ENCODE peak calls at places on chromosomes 5 and 9, in four cellular contexts. S is posterior cingulate gyrus, I is AG10803, D is Caki2. J is an unnamed sample.

GRCh38 chr5:1005904-1006655 is 2.5 kb upstream of the NKD2 start:
- DNase-seq in S (peak), I (no peak), D (no peak), J (no peak)

GRCh38 chr5:181217805-181218065 is 5.3 kb upstream of the TRIM41 start:
- DNase-seq in S (no peak), I (no peak), D (no peak), J (no peak)

GRCh38 chr5:3226171-3226570 is 369.5 kb upstream of the IRX1 start:
- DNase-seq in S (no peak), I (no peak), D (no peak), J (no peak)

GRCh38 chr9:128903871-128904371 is 16.9 kb upstream of the PHYHD1 start:
- DNase-seq in S (no peak), I (no peak), D (no peak), J (no peak)

GRCh38 chr9:137064027-137064879 is 6.1 kb downstream of the SAPCD2 start:
- DNase-seq in S (peak), I (peak), D (peak), J (peak)

GRCh38 chr5:15554542-15554941 is 54.6 kb downstream of the FBXL7 start:
- DNase-seq in S (no peak), I (no peak), D (no peak), J (no peak)

GRCh38 chr9:137139468-137140150 is 655 bp downstream of the GRIN1 start:
- DNase-seq in S (no peak), I (no peak), D (no peak), J (peak)

GRCh38 chr9:89096807-89097206 is 81.8 kb downstream of the SHC3 start:
- DNase-seq in S (no peak), I (no peak), D (no peak), J (no peak)

GRCh38 chr5:94375801-94376200 is 242.6 kb downstream of the KIAA0825 start:
- DNase-seq in S (no peak), I (no peak), D (no peak), J (no peak)

GRCh38 chr5:39691993-39692392 is 267.2 kb upstream of the DAB2 start:
- DNase-seq in S (no peak), I (no peak), D (no peak), J (no peak)

GRCh38 chr5:81233080-81233634 is at the start of gene CKMT2:
- DNase-seq in S (peak), I (peak), D (no peak), J (peak)

J was measured in D341Med.